ENCODE peak calls at places on chromosomes 12 and 14, in seven cellular contexts. H is right lobe of liver; I is aorta; N is pancreas; B is right atrium auricular region; Z is fibroblast of villous mesenchyme; O is naive thymus-derived CD4-positive, alpha-beta T cell. C is an unnamed sample.

GRCh38 chr12:76455582-76456345 is 103.8 kb downstream of the OSBPL8 start:
- DNase-seq in H (no peak), I (no peak), N (no peak), B (no peak), Z (peak; percentile 86), O (peak; percentile 15), C (no peak)

GRCh38 chr14:99644723-99645544 is at the start of gene HHIPL1:
- DNase-seq in H (no peak), I (no peak), N (no peak), B (no peak), Z (peak; percentile 31), O (no peak), C (no peak)

GRCh38 chr12:40999212-40999611 is 188.9 kb upstream of the PDZRN4 start:
- DNase-seq in H (no peak), I (no peak), N (no peak), B (no peak), Z (no peak), O (no peak), C (no peak)

GRCh38 chr12:109951751-109952150 is 44.4 kb downstream of the GIT2 start:
- DNase-seq in H (peak; percentile 66), I (no peak), N (peak; percentile 96), B (no peak), Z (peak; percentile 64), O (no peak), C (no peak)

GRCh38 chr14:58796201-58796600 is 158.4 kb downstream of the DACT1 start:
- DNase-seq in H (no peak), I (no peak), N (no peak), B (no peak), Z (no peak), O (no peak), C (no peak)

GRCh38 chr12:54047160-54047963 is 6.3 kb upstream of the HOXC4 start:
- DNase-seq in H (no peak), I (no peak), N (no peak), B (no peak), Z (no peak), O (no peak), C (no peak)

GRCh38 chr14:23559010-23559920 is 3.2 kb downstream of the THTPA start:
- DNase-seq in H (no peak), I (no peak), N (peak; percentile 47), B (no peak), Z (peak; percentile 49), O (peak; percentile 33), C (no peak)

GRCh38 chr12:25089738-25090137 is 105.2 kb downstream of the DNAI7 start:
- DNase-seq in H (peak; percentile 23), I (no peak), N (no peak), B (no peak), Z (no peak), O (no peak), C (no peak)

GRCh38 chr12:89547116-89547515 is 21.3 kb upstream of the POC1B start:
- DNase-seq in H (no peak), I (no peak), N (no peak), B (no peak), Z (no peak), O (no peak), C (no peak)

GRCh38 chr12:14664434-14665023 is 31.9 kb downstream of the GUCY2C start:
- DNase-seq in H (no peak), I (no peak), N (peak; percentile 45), B (no peak), Z (peak; percentile 40), O (peak; percentile 29), C (no peak)

GRCh38 chr12:93738199-93739058 is 61.3 kb downstream of the CRADD start:
- DNase-seq in H (no peak), I (no peak), N (no peak), B (no peak), Z (no peak), O (no peak), C (no peak)

GRCh38 chr12:109387425-109388166 is 39.9 kb downstream of the MYO1H start:
- DNase-seq in H (no peak), I (no peak), N (no peak), B (no peak), Z (peak; percentile 7), O (no peak), C (no peak)

GRCh38 chr14:51806624-51807023 is 53.8 kb upstream of the GNG2 start:
- DNase-seq in H (no peak), I (no peak), N (no peak), B (no peak), Z (no peak), O (no peak), C (no peak)

GRCh38 chr14:51807355-51807754 is 53.1 kb upstream of the GNG2 start:
- DNase-seq in H (no peak), I (no peak), N (no peak), B (no peak), Z (no peak), O (no peak), C (no peak)

GRCh38 chr14:51805541-51805940 is 54.9 kb upstream of the GNG2 start:
- DNase-seq in H (no peak), I (no peak), N (no peak), B (no peak), Z (no peak), O (no peak), C (no peak)

GRCh38 chr14:51806026-51806590 is 54.3 kb upstream of the GNG2 start:
- DNase-seq in H (no peak), I (no peak), N (no peak), B (no peak), Z (peak; percentile 25), O (no peak), C (no peak)
- H3K4me3 ChIP-seq in H (no peak overlapping the region), I (no peak overlapping the region), N (no peak overlapping the region), B (no peak overlapping the region), Z (no peak overlapping the region), O (no peak overlapping the region), C (no peak overlapping the region)

GRCh38 chr12:124655317-124656213 is 88.2 kb upstream of the NCOR2 start:
- DNase-seq in H (peak; percentile 45), I (peak; percentile 90), N (peak; percentile 33), B (peak; percentile 90), Z (peak; percentile 95), O (no peak), C (peak; percentile 87)

GRCh38 chr12:124653169-124653931 is 85.9 kb upstream of the NCOR2 start:
- DNase-seq in H (no peak), I (no peak), N (no peak), B (no peak), Z (peak; percentile 31), O (no peak), C (no peak)

GRCh38 chr12:124652661-124653060 is 85.2 kb upstream of the NCOR2 start:
- DNase-seq in H (no peak), I (no peak), N (no peak), B (no peak), Z (no peak), O (no peak), C (no peak)

GRCh38 chr12:124656214-124656516 is 88.8 kb upstream of the NCOR2 start:
- DNase-seq in H (no peak), I (no peak), N (no peak), B (no peak), Z (no peak), O (no peak), C (no peak)

DNA sequence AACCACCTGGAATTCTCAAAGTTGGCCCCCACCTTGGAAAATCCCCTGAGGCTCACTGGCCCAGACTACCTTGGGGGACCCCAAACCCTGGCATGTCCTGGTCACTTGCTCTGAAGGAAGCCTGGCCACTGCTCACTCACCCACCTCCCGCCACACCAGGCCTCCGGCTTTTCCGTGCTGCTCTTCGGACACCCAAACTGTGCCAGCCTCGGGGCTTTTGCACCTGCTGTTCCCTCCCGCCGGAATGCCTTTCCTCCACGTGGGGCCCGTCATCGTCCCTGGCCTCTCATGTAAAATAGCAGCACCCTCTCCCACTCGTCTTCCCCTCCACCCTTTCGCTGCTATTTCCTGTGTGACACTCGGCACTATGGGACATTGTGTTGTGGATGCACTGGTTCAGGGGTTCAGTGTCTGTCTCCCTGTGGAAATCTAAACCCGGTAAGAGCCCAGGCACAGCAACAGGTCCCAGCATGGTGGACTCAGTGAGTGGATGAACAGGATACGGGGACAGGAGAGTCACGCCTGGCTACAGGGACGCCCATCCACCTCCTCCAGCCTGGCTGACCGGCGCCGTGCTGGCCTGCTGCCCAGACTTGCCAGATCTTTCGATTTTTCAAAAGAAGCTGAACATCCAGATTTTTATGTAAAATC is 87.4 kb upstream of the NCOR2 start:
- DNase-seq in H (peak; percentile 80), I (peak; percentile 84), N (peak; percentile 62), B (peak; percentile 83), Z (no peak), O (no peak), C (no peak)
- H3K4me3 ChIP-seq in H (no peak overlapping the region), I (no peak overlapping the region), N (no peak overlapping the region), B (no peak overlapping the region), Z (no peak overlapping the region), O (no peak overlapping the region), C (no peak overlapping the region)

GRCh38 chr14:67943947-67944346 is 124.4 kb downstream of the RAD51B start:
- DNase-seq in H (peak; percentile 31), I (peak; percentile 67), N (peak; percentile 70), B (peak; percentile 81), Z (peak; percentile 95), O (peak; percentile 22), C (peak; percentile 67)
- H3K4me3 ChIP-seq in H (no peak overlapping the region), I (no peak overlapping the region), N (no peak overlapping the region), B (no peak overlapping the region), Z (no peak overlapping the region), O (no peak overlapping the region), C (no peak overlapping the region)

DNA sequence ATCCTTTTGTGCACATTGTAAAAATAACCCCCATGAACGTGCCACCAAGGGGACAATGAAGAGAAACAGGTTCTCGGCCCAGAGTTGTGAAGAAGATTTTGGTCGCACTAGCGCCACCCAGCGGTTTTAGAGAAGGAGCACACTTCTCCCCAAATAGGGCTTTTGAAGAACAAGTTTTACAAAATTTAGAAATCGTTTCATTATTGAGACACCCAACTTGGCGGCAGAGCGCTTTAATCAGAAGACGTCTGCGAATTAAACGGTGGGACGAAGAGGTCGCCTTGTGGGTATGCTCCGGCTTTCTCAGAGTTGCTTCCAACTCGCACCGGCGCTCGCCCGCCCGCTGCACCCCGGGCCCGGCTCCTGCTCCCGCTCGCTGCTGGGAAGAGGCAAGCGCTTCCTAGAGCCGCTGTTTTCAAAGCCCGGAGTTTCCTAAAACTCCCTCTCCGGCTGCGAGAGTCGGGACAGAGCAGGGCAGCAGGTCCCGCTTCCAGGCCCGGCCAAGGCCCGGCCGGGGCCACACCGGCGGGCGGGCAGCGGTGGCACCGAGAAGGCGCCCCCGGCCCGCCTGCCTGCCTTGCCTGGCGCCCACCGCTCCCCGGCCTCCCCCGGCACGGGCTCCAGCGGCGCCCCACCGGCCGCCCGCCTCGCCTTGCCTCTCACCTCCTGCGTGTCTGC is 672 bp downstream of the FOXA1 start:
- DNase-seq in H (peak; percentile 67), I (no peak), N (peak; percentile 70), B (no peak), Z (peak; percentile 79), O (no peak), C (peak; percentile 74)
- H3K4me3 ChIP-seq in H (peak overlapping the region; percentile 85), I (no peak overlapping the region), N (peak overlapping the region; percentile 39), B (peak overlapping the region; percentile 9), Z (peak overlapping the region; percentile 65), O (no peak overlapping the region), C (peak overlapping the region; percentile 62)

DNA sequence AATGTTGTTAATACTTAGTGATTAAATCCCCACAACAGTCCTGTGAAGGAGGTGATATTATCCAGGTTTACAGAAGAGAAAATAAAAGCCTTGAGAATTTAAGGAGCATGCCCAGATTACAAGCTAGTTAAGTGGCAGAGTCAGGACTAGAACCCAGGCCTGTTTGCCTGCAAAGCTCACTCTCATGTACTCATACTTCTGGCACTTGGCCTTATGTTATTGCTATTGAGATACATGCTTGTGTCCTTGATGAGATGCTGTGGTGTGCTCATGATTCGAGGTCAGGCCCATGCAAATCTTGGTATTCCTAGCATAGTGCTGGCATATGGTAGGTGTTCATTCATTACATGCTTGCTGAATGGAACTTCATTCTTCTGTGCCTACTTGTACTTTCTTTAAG is 7.6 kb upstream of the EID3 start:
- DNase-seq in H (no peak), I (no peak), N (no peak), B (no peak), Z (no peak), O (no peak), C (no peak)
- H3K4me3 ChIP-seq in H (no peak overlapping the region), I (no peak overlapping the region), N (no peak overlapping the region), B (no peak overlapping the region), Z (no peak overlapping the region), O (no peak overlapping the region), C (no peak overlapping the region)

GRCh38 chr12:28051516-28052456 is 79.3 kb upstream of the PTHLH start:
- DNase-seq in H (no peak), I (no peak), N (no peak), B (no peak), Z (peak; percentile 62), O (no peak), C (no peak)
- H3K4me3 ChIP-seq in H (no peak overlapping the region), I (no peak overlapping the region), N (no peak overlapping the region), B (no peak overlapping the region), Z (no peak overlapping the region), O (no peak overlapping the region), C (no peak overlapping the region)